ENCODE peak calls at places on chromosome 16, in ten cellular contexts. T is transverse colon; P is progenitor cell of endocrine pancreas; J is foreskin fibroblast; U is CD8-positive, alpha-beta T cell; Z is mammary epithelial cell; Y is cardiac fibroblast; O is osteoblast; Q is A549; V is prostate gland. S is an unnamed sample.

GRCh38 chr16:2146739-2147138 is 1.7 kb upstream of the RAB26 start:
- DNase-seq in T (no peak), P (no peak), J (no peak), U (no peak), Z (no peak), Y (no peak), O (no peak), Q (no peak), V (no peak), S (no peak)

GRCh38 chr16:87100306-87101058 is 216.7 kb downstream of the C16orf95 start:
- DNase-seq in T (no peak), P (no peak), J (no peak), U (no peak), Z (no peak), Y (no peak), O (no peak), Q (no peak), V (no peak), S (no peak)

GRCh38 chr16:22977294-22977697 is 163.3 kb downstream of the HS3ST2 start:
- DNase-seq in T (no peak), P (no peak), J (peak), U (no peak), Z (peak), Y (no peak), O (no peak), Q (no peak), V (no peak), S (no peak)

GRCh38 chr16:56460101-56460500 is 8.7 kb downstream of the OGFOD1 start:
- DNase-seq in T (no peak), P (no peak), J (no peak), U (no peak), Z (no peak), Y (peak), O (no peak), Q (no peak), V (no peak), S (no peak)

GRCh38 chr16:80924372-80924978 is 82.2 kb downstream of the CMC2 start:
- DNase-seq in T (peak), P (peak), J (peak), U (no peak), Z (peak), Y (peak), O (peak), Q (peak), V (peak), S (no peak)

GRCh38 chr16:49277766-49278566 is 3.7 kb downstream of the CBLN1 start:
- DNase-seq in T (no peak), P (no peak), J (peak), U (no peak), Z (no peak), Y (no peak), O (no peak), Q (no peak), V (no peak), S (no peak)

GRCh38 chr16:27226476-27226875 is 23.1 kb downstream of the KDM8 start:
- DNase-seq in T (no peak), P (no peak), J (no peak), U (no peak), Z (peak), Y (no peak), O (peak), Q (no peak), V (peak), S (no peak)

GRCh38 chr16:1320658-1321240 is 11.3 kb downstream of the UBE2I start:
- DNase-seq in T (no peak), P (no peak), J (no peak), U (no peak), Z (no peak), Y (no peak), O (no peak), Q (no peak), V (no peak), S (no peak)

GRCh38 chr16:85364323-85365040 is 248.6 kb upstream of the GSE1 start:
- DNase-seq in T (no peak), P (no peak), J (peak), U (no peak), Z (no peak), Y (no peak), O (no peak), Q (no peak), V (no peak), S (no peak)

GRCh38 chr16:1538804-1539520 is 5.5 kb downstream of the TMEM204 start:
- DNase-seq in T (no peak), P (no peak), J (peak), U (no peak), Z (no peak), Y (no peak), O (peak), Q (no peak), V (no peak), S (no peak)

GRCh38 chr16:71474864-71475263 is 12.8 kb upstream of the ZNF23 start:
- DNase-seq in T (no peak), P (no peak), J (peak), U (no peak), Z (peak), Y (peak), O (peak), Q (no peak), V (no peak), S (no peak)

GRCh38 chr16:81486555-81487061 is 42.0 kb downstream of the CMIP start:
- DNase-seq in T (no peak), P (no peak), J (peak), U (no peak), Z (no peak), Y (peak), O (peak), Q (no peak), V (no peak), S (no peak)

GRCh38 chr16:11688520-11688886 is 20.2 kb downstream of the SNN start:
- DNase-seq in T (no peak), P (no peak), J (no peak), U (no peak), Z (no peak), Y (no peak), O (no peak), Q (no peak), V (no peak), S (no peak)

GRCh38 chr16:24132048-24132796 is 123.9 kb upstream of the CACNG3 start:
- DNase-seq in T (no peak), P (no peak), J (no peak), U (no peak), Z (no peak), Y (no peak), O (no peak), Q (no peak), V (no peak), S (no peak)

GRCh38 chr16:81558444-81559175 is 114.0 kb downstream of the CMIP start:
- DNase-seq in T (peak), P (peak), J (no peak), U (no peak), Z (no peak), Y (no peak), O (no peak), Q (peak), V (peak), S (no peak)

GRCh38 chr16:87074635-87075318 is 242.4 kb downstream of the C16orf95 start:
- DNase-seq in T (peak), P (no peak), J (no peak), U (no peak), Z (no peak), Y (no peak), O (no peak), Q (no peak), V (no peak), S (no peak)

GRCh38 chr16:71723537-71724319 is 773 bp downstream of the PHLPP2 start:
- DNase-seq in T (peak), P (peak), J (peak), U (peak), Z (peak), Y (peak), O (peak), Q (peak), V (peak), S (peak)

GRCh38 chr16:46885960-46886763 is 2.0 kb downstream of the GPT2 start:
- DNase-seq in T (no peak), P (no peak), J (no peak), U (no peak), Z (peak), Y (peak), O (no peak), Q (no peak), V (peak), S (no peak)

GRCh38 chr16:11183035-11183812 is 72.8 kb downstream of the SOCS1 start:
- DNase-seq in T (peak), P (no peak), J (no peak), U (no peak), Z (no peak), Y (no peak), O (peak), Q (no peak), V (no peak), S (no peak)

GRCh38 chr16:46949216-46949892 is 24.1 kb downstream of the DNAJA2 start:
- DNase-seq in T (no peak), P (no peak), J (no peak), U (no peak), Z (no peak), Y (no peak), O (no peak), Q (no peak), V (no peak), S (no peak)

GRCh38 chr16:24988593-24989338 is 26.4 kb downstream of the ARHGAP17 start:
- DNase-seq in T (peak), P (no peak), J (peak), U (no peak), Z (peak), Y (peak), O (no peak), Q (peak), V (peak), S (no peak)

GRCh38 chr16:67082891-67083290 is 26.9 kb upstream of the PHAF1 start:
- DNase-seq in T (no peak), P (no peak), J (peak), U (no peak), Z (no peak), Y (no peak), O (peak), Q (no peak), V (no peak), S (no peak)

GRCh38 chr16:49608801-49609200 is 235.2 kb downstream of the C16orf78 start:
- DNase-seq in T (no peak), P (no peak), J (peak), U (no peak), Z (no peak), Y (peak), O (no peak), Q (no peak), V (no peak), S (no peak)

GRCh38 chr16:87789437-87790277 is 23.9 kb upstream of the KLHDC4 start:
- DNase-seq in T (no peak), P (no peak), J (peak), U (no peak), Z (peak), Y (peak), O (peak), Q (peak), V (no peak), S (no peak)

GRCh38 chr16:11319529-11320146 is 25.6 kb upstream of the RMI2 start:
- DNase-seq in T (no peak), P (no peak), J (peak), U (no peak), Z (no peak), Y (no peak), O (peak), Q (no peak), V (no peak), S (no peak)

GRCh38 chr16:68229431-68230175 is 6.3 kb downstream of the ESRP2 start:
- DNase-seq in T (no peak), P (peak), J (peak), U (peak), Z (peak), Y (peak), O (peak), Q (peak), V (peak), S (peak)

GRCh38 chr16:86680661-86681439 is 102.5 kb downstream of the FOXL1 start:
- DNase-seq in T (no peak), P (no peak), J (no peak), U (no peak), Z (no peak), Y (peak), O (no peak), Q (no peak), V (no peak), S (no peak)

GRCh38 chr16:82187829-82188228 is 17.8 kb upstream of the MPHOSPH6 start:
- DNase-seq in T (no peak), P (no peak), J (no peak), U (no peak), Z (peak), Y (no peak), O (no peak), Q (no peak), V (no peak), S (no peak)

GRCh38 chr16:10895053-10895946 is 18.3 kb downstream of the CIITA start:
- DNase-seq in T (peak), P (peak), J (peak), U (no peak), Z (peak), Y (peak), O (peak), Q (peak), V (no peak), S (no peak)

GRCh38 chr16:23088018-23088417 is 61.2 kb downstream of the USP31 start:
- DNase-seq in T (no peak), P (no peak), J (no peak), U (no peak), Z (no peak), Y (no peak), O (no peak), Q (no peak), V (no peak), S (no peak)

GRCh38 chr16:73432794-73433455 is 385.0 kb upstream of the ZFHX3 start:
- DNase-seq in T (no peak), P (no peak), J (no peak), U (no peak), Z (no peak), Y (no peak), O (no peak), Q (no peak), V (no peak), S (no peak)

GRCh38 chr16:1613728-1614225 is 1.6 kb downstream of the CRAMP1 start:
- DNase-seq in T (peak), P (no peak), J (peak), U (no peak), Z (peak), Y (no peak), O (peak), Q (no peak), V (peak), S (no peak)

DNA sequence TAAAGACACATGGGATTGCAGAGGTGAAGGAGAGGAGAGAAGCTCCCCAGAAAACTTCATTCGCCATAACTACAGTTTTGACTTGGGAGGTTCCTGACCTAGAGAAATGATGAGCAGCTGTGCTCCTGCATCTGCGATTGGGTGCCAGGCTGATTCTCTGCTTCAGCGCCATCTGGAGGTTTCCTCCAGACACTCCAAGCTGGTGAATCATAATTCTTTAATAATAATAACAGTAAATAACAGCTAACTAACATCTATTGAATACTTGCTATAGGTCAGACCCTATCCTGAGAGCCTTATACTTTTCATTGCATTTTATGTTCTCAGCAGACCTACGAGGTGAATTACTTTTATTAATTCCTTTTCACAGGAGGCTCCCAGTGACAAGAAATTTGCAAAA is 575.8 kb downstream of the TOX3 start:
- DNase-seq in T (no peak), P (no peak), J (peak), U (no peak), Z (peak), Y (peak), O (no peak), Q (peak), V (no peak), S (no peak)
- TF ChIP-seq CTCF in T (no peak), P (peak), J (peak), U (no peak), Z (peak), Y (peak), O (no peak), Q (no peak), V (no peak), S (no peak)

GRCh38 chr16:88956546-88957455 is 20.2 kb downstream of the CBFA2T3 start:
- DNase-seq in T (no peak), P (no peak), J (no peak), U (no peak), Z (no peak), Y (no peak), O (no peak), Q (no peak), V (no peak), S (no peak)
- TF ChIP-seq CTCF in T (no peak), P (no peak), J (no peak), U (no peak), Z (no peak), Y (no peak), O (no peak), Q (no peak), V (no peak), S (no peak)

GRCh38 chr16:84175351-84176081 is 11.3 kb downstream of the TAF1C start:
- DNase-seq in T (peak), P (peak), J (peak), U (peak), Z (peak), Y (no peak), O (peak), Q (peak), V (peak), S (peak)
- TF ChIP-seq CTCF in T (peak), P (peak), J (peak), U (peak), Z (peak), Y (peak), O (peak), Q (peak), V (peak), S (peak)

DNA sequence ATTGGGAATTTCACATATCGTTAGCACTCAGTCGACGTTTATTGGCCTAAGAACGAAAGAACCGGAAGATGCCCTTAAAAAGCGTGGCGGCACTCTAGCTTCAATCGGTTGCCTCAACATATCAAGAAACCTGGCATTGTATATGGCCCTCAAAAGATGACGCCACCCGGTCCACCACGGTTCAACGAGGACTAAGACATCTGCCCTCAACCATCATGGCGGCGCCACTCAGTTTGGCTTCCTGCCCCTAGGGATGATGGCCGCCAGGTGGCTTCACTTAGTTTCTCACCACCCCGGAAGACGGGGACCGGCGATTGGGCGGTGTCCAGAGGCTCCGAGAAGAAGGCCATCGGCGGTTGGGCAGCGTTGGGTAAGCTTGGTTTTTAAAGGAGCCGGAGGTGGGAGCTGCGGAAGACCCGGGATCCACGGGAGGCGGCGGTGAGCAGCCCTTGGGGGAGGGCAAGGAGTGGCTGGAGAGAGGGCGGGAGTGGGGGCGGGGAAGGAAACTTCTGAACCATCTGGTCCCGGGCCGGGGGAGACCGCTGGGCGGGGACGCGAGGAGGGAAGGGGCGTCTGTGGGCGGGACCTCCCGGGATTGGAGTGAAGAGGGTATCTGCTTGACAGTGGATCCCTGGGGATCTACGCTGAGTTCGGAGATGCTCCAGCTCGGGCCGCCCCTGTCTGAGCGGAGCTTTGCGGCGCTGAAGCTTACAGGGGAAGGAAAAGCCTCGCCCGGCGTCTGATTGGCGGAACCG is at the start of gene PRR14:
- DNase-seq in T (peak), P (peak), J (peak), U (peak), Z (peak), Y (peak), O (peak), Q (peak), V (peak), S (peak)
- TF ChIP-seq CTCF in T (peak), P (peak), J (no peak), U (no peak), Z (no peak), Y (peak), O (peak), Q (no peak), V (no peak), S (no peak)

DNA sequence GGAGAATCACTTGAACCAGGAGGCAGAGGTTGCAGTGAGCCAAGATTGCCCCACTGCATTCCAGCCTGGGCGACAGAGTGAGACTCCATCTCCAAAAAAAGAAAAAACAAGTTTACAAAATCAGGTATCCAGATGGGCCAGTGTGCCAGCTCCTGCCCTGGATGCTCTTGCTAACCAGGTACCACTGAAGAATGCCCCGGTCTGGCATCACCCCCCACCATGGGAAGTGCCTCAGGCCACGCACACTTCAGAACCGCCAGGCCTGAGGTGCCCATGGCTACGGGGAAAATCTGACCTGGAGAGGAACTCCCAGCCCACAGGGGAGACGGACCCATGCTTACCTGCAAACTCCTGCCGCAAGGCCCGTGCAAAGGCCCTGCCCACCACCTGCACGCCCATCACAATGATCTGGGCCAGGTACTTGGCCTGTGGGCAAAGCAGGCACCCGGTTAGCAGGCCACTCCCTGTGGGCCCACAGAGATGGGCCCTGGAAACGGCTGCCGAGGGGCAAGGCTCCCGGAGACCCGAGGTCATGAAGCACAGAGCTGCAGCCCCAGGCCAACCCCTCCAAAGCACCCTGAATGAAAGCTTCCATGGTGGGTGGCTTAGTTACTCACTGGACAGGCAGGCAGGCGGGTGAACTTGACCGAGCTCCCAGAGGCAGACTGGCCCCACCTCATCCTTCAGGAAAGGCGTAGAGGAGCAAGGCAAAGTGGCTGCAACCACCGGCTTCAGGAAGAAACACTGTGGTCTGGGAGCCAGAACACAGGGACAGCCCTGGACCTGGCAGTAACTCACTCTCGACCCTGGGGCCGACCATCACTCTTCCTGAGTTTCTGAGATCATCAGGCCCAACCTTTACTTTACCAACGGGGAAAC is 8.0 kb downstream of the PAM16 start:
- DNase-seq in T (no peak), P (no peak), J (no peak), U (no peak), Z (no peak), Y (no peak), O (no peak), Q (no peak), V (no peak), S (no peak)
- TF ChIP-seq CTCF in T (no peak), P (no peak), J (no peak), U (no peak), Z (no peak), Y (no peak), O (no peak), Q (no peak), V (no peak), S (no peak)